ENCODE peak calls at places on chromosome 16, in nine cellular contexts. Z, M, J, T, V, W, U, Q and H are unnamed samples.

GRCh38 chr16:30030011-30030685 is 923 bp downstream of the TLCD3B start:
- DNase-seq in Z (no peak), V (no peak), J (no peak), Q (no peak), M (no peak), W (no peak), T (no peak), U (no peak), H (no peak)

GRCh38 chr16:85821441-85821901 is 22.0 kb downstream of the COX4I1 start:
- DNase-seq in U (peak; percentile 55), J (peak; percentile 81), M (peak; percentile 69), Z (peak; percentile 41), Q (peak; percentile 95), V (peak; percentile 76), W (peak; percentile 88), T (peak; percentile 83), H (peak; percentile 90)

GRCh38 chr16:11145173-11145820 is 110.7 kb downstream of the SOCS1 start:
- DNase-seq in Q (no peak), Z (no peak), T (no peak), M (no peak), U (no peak), W (no peak), J (no peak), V (no peak), H (no peak)

GRCh38 chr16:16052916-16053315 is 103.5 kb downstream of the ABCC1 start:
- DNase-seq in T (no peak), J (no peak), V (no peak), Q (no peak), M (no peak), U (no peak), W (no peak), Z (no peak), H (no peak)

GRCh38 chr16:84362410-84362809 is 5.9 kb upstream of the ATP2C2 start:
- DNase-seq in J (peak; percentile 31), W (no peak), V (no peak), U (no peak), M (no peak), Q (no peak), Z (no peak), T (no peak), H (no peak)

GRCh38 chr16:1150511-1150982 is 2.4 kb upstream of the CACNA1H start:
- DNase-seq in V (peak; percentile 60), W (peak; percentile 74), Z (no peak), J (no peak), T (no peak), Q (no peak), U (no peak), M (no peak), H (no peak)

GRCh38 chr16:87806608-87807546 is 41.1 kb upstream of the KLHDC4 start:
- DNase-seq in T (peak; percentile 75), W (peak; percentile 48), Z (no peak), U (peak; percentile 24), J (peak; percentile 62), V (peak; percentile 77), Q (peak; percentile 81), M (no peak), H (no peak)

GRCh38 chr16:86532526-86532815 is 22.1 kb downstream of the FOXF1 start:
- DNase-seq in W (no peak), J (no peak), Q (no peak), V (no peak), M (no peak), T (no peak), Z (no peak), U (no peak), H (no peak)

GRCh38 chr16:4680673-4681470 is 12.5 kb upstream of the NUDT16L1 start:
- DNase-seq in T (peak; percentile 54), Z (no peak), W (no peak), M (no peak), V (no peak), Q (peak; percentile 77), J (no peak), U (peak; percentile 37), H (no peak)

GRCh38 chr16:4679156-4679853 is 14.1 kb upstream of the NUDT16L1 start:
- DNase-seq in M (peak; percentile 66), V (no peak), W (no peak), T (peak; percentile 76), J (peak; percentile 67), Q (peak; percentile 79), U (peak; percentile 45), Z (no peak), H (no peak)

GRCh38 chr16:4681471-4682083 is 11.8 kb upstream of the NUDT16L1 start:
- DNase-seq in W (no peak), T (no peak), U (no peak), V (no peak), Q (no peak), M (no peak), Z (no peak), J (no peak), H (no peak)

GRCh38 chr16:4678596-4678995 is 14.8 kb upstream of the NUDT16L1 start:
- DNase-seq in T (no peak), J (no peak), Q (no peak), W (no peak), M (no peak), U (no peak), V (no peak), Z (no peak), H (no peak)

DNA sequence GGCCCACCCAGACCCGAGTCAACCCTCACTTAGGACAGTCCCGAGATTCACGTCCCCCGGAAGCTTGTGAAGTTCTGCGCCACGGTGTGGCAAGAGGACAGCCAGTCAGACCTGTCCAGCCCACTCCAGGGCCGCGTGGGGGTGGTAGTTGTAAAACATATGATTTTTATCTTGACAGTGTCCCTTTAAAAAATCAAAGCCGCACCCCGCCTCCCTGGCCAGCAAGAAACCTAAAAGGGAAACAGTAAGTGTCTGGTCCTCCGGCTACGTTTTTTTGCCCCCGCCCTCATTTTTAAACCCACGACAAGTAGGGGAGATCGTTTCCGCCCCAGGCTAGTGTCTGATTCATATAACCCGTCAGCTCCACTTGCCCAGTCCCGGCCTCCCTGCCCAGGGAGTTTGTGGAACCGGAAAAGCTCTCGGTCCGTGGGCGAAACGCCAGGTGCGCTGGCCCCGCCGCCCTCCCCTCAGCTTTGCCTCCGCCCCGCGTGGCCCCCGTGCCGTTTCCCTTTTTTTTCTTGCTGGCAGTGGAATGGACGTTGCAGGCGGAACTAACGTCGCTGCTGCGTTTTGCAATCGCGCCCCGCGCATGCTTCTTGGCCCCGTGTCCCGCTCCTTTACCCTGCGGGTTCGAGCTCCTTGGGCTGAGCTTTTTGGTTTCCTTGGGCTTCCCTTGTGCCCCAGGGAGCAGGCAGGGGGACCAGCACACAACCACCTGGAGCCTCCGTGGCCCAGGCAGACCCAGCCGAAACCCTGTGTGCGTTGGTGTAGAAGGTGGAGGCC is 13.3 kb upstream of the NUDT16L1 start:
- DNase-seq in V (no peak), Z (no peak), M (peak; percentile 89), T (peak; percentile 91), Q (peak; percentile 95), U (peak; percentile 88), J (peak; percentile 73), W (no peak), H (no peak)
- TF ChIP-seq POLR2AphosphoS5 in V (no peak), Z (no peak), M (peak; percentile 46), T (no peak), Q (peak; percentile 89), U (peak; percentile 82), J (no peak), W (no peak), H (no peak)

GRCh38 chr16:57091990-57092785 is at the start of gene CPNE2:
- DNase-seq in Q (peak; percentile 89), U (peak; percentile 54), M (no peak), V (no peak), Z (no peak), W (peak; percentile 91), T (peak; percentile 59), J (peak; percentile 75), H (peak; percentile 66)
- TF ChIP-seq POLR2A in Q (no peak), U (no peak), M (no peak), V (no peak), Z (no peak), W (no peak), T (no peak), J (peak; percentile 44), H (no peak)

GRCh38 chr16:54446639-54447038 is 160.1 kb upstream of the IRX3 start:
- DNase-seq in Q (no peak), W (no peak), Z (no peak), M (no peak), U (peak; percentile 53), T (no peak), V (no peak), J (no peak), H (no peak)

GRCh38 chr16:54444851-54445523 is 158.4 kb upstream of the IRX3 start:
- DNase-seq in J (no peak), Z (no peak), T (no peak), W (no peak), V (no peak), Q (no peak), U (no peak), M (no peak), H (no peak)

GRCh38 chr16:54443839-54444238 is 157.3 kb upstream of the IRX3 start:
- DNase-seq in T (no peak), Z (no peak), W (no peak), U (no peak), M (no peak), J (no peak), V (no peak), Q (no peak), H (no peak)

GRCh38 chr16:54443352-54443751 is 156.8 kb upstream of the IRX3 start:
- DNase-seq in T (no peak), W (no peak), V (no peak), U (no peak), Q (no peak), Z (no peak), J (no peak), M (no peak), H (no peak)

DNA sequence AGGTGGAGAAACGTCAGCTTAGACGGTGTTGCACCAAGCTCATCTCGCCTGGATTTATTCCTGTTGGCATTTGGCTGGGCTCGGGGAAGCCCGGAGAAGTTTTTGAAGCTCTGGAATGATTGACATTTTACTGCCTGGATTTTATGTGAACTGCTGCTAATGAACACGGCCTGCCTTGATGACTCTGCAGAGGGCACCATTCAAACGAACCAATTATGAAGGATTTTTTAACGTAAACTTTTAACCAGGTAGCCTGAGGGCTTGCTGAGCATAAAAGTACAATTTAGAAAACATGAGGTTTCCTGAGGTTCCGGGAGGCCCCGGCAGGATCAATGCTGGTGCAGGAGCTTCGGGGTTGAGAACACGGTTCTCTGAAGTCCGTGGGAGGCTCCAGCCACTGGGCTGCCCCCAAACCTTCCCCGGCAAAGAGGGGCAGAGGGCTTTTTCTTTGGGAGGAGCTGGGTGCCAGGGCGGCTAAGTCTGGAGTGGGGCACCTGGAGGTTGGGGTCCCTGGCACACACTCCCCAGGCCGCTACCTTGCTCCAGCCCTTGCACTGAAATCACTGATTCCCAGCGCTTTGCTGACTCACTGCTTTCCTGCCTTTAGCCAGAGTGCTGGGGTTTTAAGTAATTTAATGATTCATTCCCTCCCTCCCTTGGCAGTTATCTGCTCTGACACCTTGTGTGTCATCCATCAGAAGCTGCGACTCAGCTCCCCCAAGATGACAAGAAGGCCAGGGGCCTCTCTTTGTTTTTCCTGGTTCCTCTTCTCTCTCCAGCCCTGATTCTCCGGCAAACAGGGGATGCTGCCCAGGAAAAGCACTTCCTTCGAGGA is 161.2 kb upstream of the IRX3 start:
- DNase-seq in Z (no peak), U (no peak), V (no peak), J (no peak), Q (no peak), M (no peak), T (no peak), W (peak; percentile 69), H (no peak)
- TF ChIP-seq POLR2AphosphoS5 in Z (no peak), U (no peak), V (no peak), J (no peak), Q (no peak), M (no peak), T (no peak), W (peak; percentile 74), H (no peak)

DNA sequence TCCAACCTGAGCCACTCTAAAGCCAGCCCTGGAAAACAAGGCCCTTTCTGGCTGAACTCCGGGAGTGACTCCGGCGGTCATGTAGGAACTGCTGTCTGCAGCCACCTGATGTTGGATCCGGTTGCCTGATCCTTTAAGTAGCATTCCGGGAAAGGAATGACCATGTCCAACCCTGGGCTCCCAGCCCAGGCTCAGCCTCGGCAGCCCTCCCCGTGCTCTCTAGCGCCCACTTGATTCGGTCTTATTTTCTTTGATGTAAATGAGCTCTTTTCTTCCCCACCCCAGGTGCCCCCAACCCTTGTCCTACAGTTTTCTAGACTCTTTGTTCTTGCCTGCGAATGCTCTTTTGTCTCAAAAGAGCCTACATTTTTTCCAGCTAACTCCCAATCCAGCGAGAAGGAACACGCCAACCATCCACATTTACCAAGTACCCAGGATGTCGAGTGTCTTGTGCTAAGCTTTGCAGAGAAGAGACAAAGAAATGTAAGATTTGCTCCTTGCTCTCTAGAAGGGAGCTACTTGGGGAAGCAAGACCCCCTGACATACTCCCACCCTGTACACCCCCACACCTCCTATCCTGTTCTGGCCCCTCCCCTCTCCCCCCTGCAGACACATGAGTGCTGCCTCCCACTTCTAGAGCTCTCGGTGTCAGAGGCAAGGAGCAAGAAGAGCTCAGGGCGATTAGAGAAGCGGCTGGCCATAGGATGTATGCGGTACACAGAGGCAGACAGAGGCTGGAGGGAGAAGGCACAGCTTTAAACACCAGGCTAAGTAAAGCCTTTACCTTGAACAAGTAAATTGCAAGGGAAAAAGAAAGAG is 53.8 kb downstream of the COG7 start:
- DNase-seq in V (no peak), T (no peak), W (no peak), U (peak; percentile 29), Q (peak; percentile 33), M (peak; percentile 22), J (no peak), Z (no peak), H (no peak)
- TF ChIP-seq POLR2A in V (no peak), T (no peak), W (no peak), U (no peak), Q (no peak), M (no peak), J (no peak), Z (no peak), H (no peak)